ENCODE peak calls at places on chromosomes 16 and 17, in eight cellular contexts. W is epithelial cell of proximal tubule, H is IMR-90, X is H1, N is HFF-Myc, T is tibial nerve, J is HCT116, Z is sigmoid colon. E is an unnamed sample.
A peak's percentile ranks its signal among the peaks of the same experiment; 100 is the strongest.

GRCh38 chr16:239948-240277 is 5.3 kb downstream of the FAM234A start:
- DNase-seq in T (no peak), H (peak; percentile 12), X (no peak), Z (no peak), J (no peak), W (no peak), N (no peak), E (no peak)

GRCh38 chr16:25689137-25689836 is 2.5 kb upstream of the HS3ST4 start:
- DNase-seq in Z (no peak), J (no peak), H (no peak), T (no peak), X (no peak), N (no peak), W (no peak), E (no peak)

GRCh38 chr16:72857841-72858594 is 189.9 kb downstream of the ZFHX3 start:
- DNase-seq in J (no peak), W (no peak), N (no peak), Z (no peak), X (no peak), H (no peak), T (no peak), E (no peak)

GRCh38 chr17:44310612-44311376 is 2.4 kb downstream of the RUNDC3A start:
- DNase-seq in J (no peak), N (no peak), Z (no peak), T (no peak), W (no peak), X (no peak), H (no peak), E (no peak)

GRCh38 chr17:7043544-7044268 is at the start of gene SLC16A11:
- DNase-seq in Z (no peak), N (no peak), X (peak; percentile 75), W (no peak), J (no peak), H (peak; percentile 21), T (no peak), E (no peak)

GRCh38 chr17:77237232-77238008 is 96.7 kb downstream of the SEC14L1 start:
- DNase-seq in Z (no peak), N (no peak), X (no peak), W (no peak), H (no peak), J (no peak), T (no peak), E (no peak)

GRCh38 chr17:71547904-71548303 is 572.9 kb upstream of the SOX9 start:
- DNase-seq in T (no peak), X (no peak), H (no peak), W (no peak), J (no peak), Z (no peak), N (no peak), E (no peak)

GRCh38 chr16:90008708-90009145 is 10.5 kb downstream of the DBNDD1 start:
- DNase-seq in Z (no peak), X (no peak), W (no peak), N (no peak), H (peak; percentile 16), J (no peak), T (no peak), E (no peak)

GRCh38 chr17:8555062-8555461 is 75.5 kb downstream of the MYH10 start:
- DNase-seq in N (no peak), T (no peak), H (peak; percentile 47), J (no peak), W (no peak), Z (no peak), X (no peak), E (no peak)

GRCh38 chr16:52751035-52751434 is 204.1 kb upstream of the TOX3 start:
- DNase-seq in W (no peak), N (no peak), J (no peak), X (no peak), Z (no peak), H (no peak), T (no peak), E (no peak)

GRCh38 chr16:67247698-67248400 is 568 bp upstream of the FHOD1 start:
- DNase-seq in T (no peak), J (no peak), H (no peak), Z (no peak), W (no peak), N (no peak), X (peak; percentile 58), E (no peak)

GRCh38 chr17:144936-145670 is 7.7 kb downstream of the SCGB1C2 start:
- DNase-seq in W (no peak), J (no peak), X (peak; percentile 41), Z (peak; percentile 30), N (no peak), T (peak; percentile 3), H (no peak), E (no peak)

GRCh38 chr16:53052519-53053501 is at the start of gene CHD9NB:
- DNase-seq in J (peak; percentile 73), X (no peak), Z (peak; percentile 51), H (peak; percentile 86), W (peak; percentile 93), T (no peak), N (peak; percentile 86), E (peak; percentile 61)

DNA sequence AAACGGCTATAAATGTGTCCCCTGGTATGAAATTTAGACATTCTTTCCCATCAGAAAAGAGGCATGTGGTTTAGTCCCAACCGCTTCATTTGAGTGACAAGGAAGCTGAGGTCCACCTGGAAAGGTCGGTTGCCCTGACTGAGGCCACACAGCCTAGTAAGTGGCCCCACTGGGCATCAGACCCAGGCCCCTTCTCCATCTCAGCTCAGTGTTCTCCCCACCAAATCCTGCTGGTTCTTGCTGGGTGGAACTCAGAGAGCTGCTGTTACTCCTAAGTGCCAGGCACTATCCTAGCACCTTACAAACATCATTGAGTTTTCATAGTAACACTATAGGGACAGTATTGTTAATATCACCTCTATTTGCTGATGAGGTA is 153.5 kb downstream of the SOCS1 start:
- DNase-seq in J (no peak), X (no peak), Z (no peak), T (no peak), N (no peak), W (no peak), H (no peak), E (no peak)
- TF ChIP-seq CTCF in J (no peak), X (no peak), Z (no peak), T (no peak), N (no peak), W (no peak), H (no peak), E (no peak)

GRCh38 chr17:2336215-2337151 is at the start of gene TSR1:
- DNase-seq in N (peak; percentile 59), T (peak; percentile 78), J (peak; percentile 74), W (peak; percentile 13), Z (peak; percentile 95), X (peak; percentile 91), H (peak; percentile 88), E (peak; percentile 68)

GRCh38 chr17:2337811-2338657 is 733 bp downstream of the SGSM2 start:
- DNase-seq in Z (peak; percentile 83), J (no peak), H (peak; percentile 44), W (no peak), T (no peak), X (peak; percentile 80), N (no peak), E (no peak)

GRCh38 chr17:2335726-2336214 is 487 bp downstream of the TSR1 start:
- DNase-seq in J (no peak), H (no peak), W (no peak), T (no peak), N (no peak), X (no peak), Z (peak; percentile 56), E (no peak)

GRCh38 chr17:2331303-2331702 is 5.0 kb downstream of the TSR1 start:
- DNase-seq in J (no peak), Z (no peak), T (no peak), W (no peak), H (no peak), X (no peak), N (no peak), E (no peak)

GRCh38 chr17:2337152-2337810 is at the start of gene SGSM2:
- DNase-seq in W (no peak), N (no peak), J (no peak), X (no peak), H (peak; percentile 34), T (peak; percentile 25), Z (peak; percentile 85), E (no peak)
- H3K4me3 ChIP-seq in W (peak within 1 kb of the TSS; percentile 87), N (peak within 1 kb of the TSS; percentile 86), J (peak within 1 kb of the TSS; percentile 99), X (peak within 1 kb of the TSS; percentile 95), H (peak within 1 kb of the TSS; percentile 65), T (peak within 1 kb of the TSS; percentile 55), Z (peak within 1 kb of the TSS; percentile 100), E (peak within 1 kb of the TSS; percentile 95)

GRCh38 chr16:70441406-70441990 is 2.6 kb upstream of the ST3GAL2 start:
- DNase-seq in Z (no peak), J (no peak), W (no peak), T (no peak), X (no peak), H (no peak), N (no peak), E (no peak)

GRCh38 chr16:70437017-70437581 is 1.8 kb downstream of the ST3GAL2 start:
- DNase-seq in N (peak; percentile 92), T (no peak), W (no peak), J (no peak), H (peak; percentile 94), Z (no peak), X (peak; percentile 67), E (peak; percentile 77)

GRCh38 chr16:70438325-70438982 is 446 bp downstream of the ST3GAL2 start:
- DNase-seq in J (no peak), H (no peak), W (no peak), Z (no peak), T (no peak), X (no peak), N (no peak), E (no peak)

GRCh38 chr16:70437582-70438324 is 1.1 kb downstream of the ST3GAL2 start:
- DNase-seq in T (no peak), N (no peak), Z (no peak), X (peak; percentile 63), H (peak; percentile 69), J (no peak), W (no peak), E (no peak)

DNA sequence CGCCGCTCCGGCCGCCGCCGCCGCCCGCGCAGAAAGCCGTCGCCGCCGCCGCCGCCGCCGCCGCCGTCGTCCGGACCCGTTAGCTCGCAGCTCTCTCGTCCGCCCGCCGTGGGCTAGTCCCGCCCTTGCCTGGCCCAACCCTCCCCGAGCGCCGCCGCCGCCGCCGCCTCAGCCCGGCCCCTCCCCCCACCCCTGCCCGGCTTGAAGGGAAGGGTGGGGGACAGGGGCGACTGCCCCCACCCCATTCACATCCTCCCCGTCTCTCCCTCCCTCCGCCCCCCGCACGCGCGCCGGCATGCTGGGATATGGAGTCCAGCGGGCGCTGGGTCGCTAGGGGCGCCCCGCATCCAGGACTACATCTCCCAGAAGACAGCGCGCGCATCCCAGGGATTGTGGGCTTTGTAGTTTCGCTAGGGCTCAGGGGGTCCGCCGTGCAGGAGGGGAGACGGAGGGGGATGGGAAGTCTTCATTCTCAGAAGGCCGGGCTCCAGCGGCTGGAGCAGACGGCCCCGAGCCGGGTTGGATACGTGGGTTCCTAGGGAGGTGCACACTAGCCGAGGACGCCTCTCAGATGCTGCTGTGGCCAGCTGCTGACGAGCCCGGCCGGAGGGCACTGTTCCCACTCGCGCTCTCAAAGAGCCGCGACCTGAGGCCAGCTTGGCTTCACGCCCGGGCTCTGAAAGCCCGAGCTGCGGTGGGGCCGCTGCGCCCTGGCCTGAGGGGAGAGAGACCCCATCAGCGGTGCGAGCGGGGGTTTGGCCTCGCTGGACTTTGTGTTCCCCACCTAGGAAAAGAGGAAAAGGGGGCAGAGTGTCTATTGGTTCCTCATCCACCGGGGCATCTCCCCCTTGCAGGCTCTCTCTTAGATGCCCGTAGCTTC is at the start of gene ST3GAL2:
- DNase-seq in T (peak; percentile 94), H (peak; percentile 89), X (peak; percentile 95), W (no peak), J (peak; percentile 54), N (peak; percentile 67), Z (peak; percentile 98), E (peak; percentile 84)
- TF ChIP-seq CTCF in T (peak; percentile 56), H (no peak), X (no peak), W (peak; percentile 6), J (no peak), N (no peak), Z (no peak), E (peak; percentile 14)

GRCh38 chr17:4535667-4536258 is 19.4 kb downstream of the MYBBP1A start:
- DNase-seq in T (no peak), W (no peak), H (no peak), Z (no peak), X (no peak), N (no peak), J (no peak), E (no peak)
- H3K4me3 ChIP-seq in T (no peak overlapping the region), W (no peak overlapping the region), H (no peak overlapping the region), Z (no peak overlapping the region), X (no peak overlapping the region), N (no peak overlapping the region), J (no peak overlapping the region), E (no peak overlapping the region)